ENCODE peak calls at places on chromosomes 6 and 20, in seven cellular contexts. P is stimulated activated CD4-positive, alpha-beta T cell treated with anti-CD3 and anti-CD28 coated beads, Interleukin-15, amount 100 ng/mL, for 1 hour; U is GM12892; F is K562; N is activated CD4-positive, CD25-positive, alpha-beta regulatory T cell; C is astrocyte of the spinal cord; V is activated T-helper 1 cell treated with anti-CD3 and anti-CD28 coated beads, Interleukin-2, amount 50 U/mL, for 16 hours. W is an unnamed sample.

GRCh38 chr6:7901056-7901455 is 9.5 kb downstream of the TXNDC5 start:
- DNase-seq in P (no peak), V (no peak), C (no peak), N (no peak), U (no peak), F (no peak), W (no peak)

GRCh38 chr20:47352332-47353223 is 3.9 kb downstream of the ZMYND8 start:
- DNase-seq in U (no peak), N (no peak), F (no peak), V (no peak), P (no peak), C (peak), W (no peak)

GRCh38 chr6:166924531-166924930 is 31.8 kb downstream of the RNASET2 start:
- DNase-seq in U (no peak), C (no peak), V (no peak), N (no peak), P (no peak), F (no peak), W (no peak)

GRCh38 chr6:154106251-154106650 is 67.2 kb downstream of the OPRM1 start:
- DNase-seq in V (no peak), F (no peak), C (no peak), P (no peak), U (no peak), N (no peak), W (no peak)

GRCh38 chr6:91288741-91289140 is 701.9 kb upstream of the MAP3K7 start:
- DNase-seq in P (no peak), C (no peak), N (no peak), U (no peak), V (no peak), F (no peak), W (no peak)

GRCh38 chr20:4821590-4821989 is 99.9 kb downstream of the PRND start:
- DNase-seq in V (no peak), P (no peak), C (no peak), F (no peak), U (no peak), N (no peak), W (no peak)

GRCh38 chr20:36542516-36543186 is 1.3 kb downstream of the MYL9 start:
- DNase-seq in N (no peak), V (no peak), U (no peak), C (no peak), F (no peak), P (no peak), W (no peak)

GRCh38 chr6:154399097-154399496 is 42.5 kb upstream of the IPCEF1 start:
- DNase-seq in P (no peak), U (no peak), F (no peak), C (peak), V (no peak), N (no peak), W (no peak)

GRCh38 chr20:37501940-37502339 is 19.1 kb upstream of the NNAT start:
- DNase-seq in U (no peak), N (no peak), C (no peak), V (no peak), F (no peak), P (no peak), W (no peak)

GRCh38 chr6:34536251-34536958 is 19.7 kb downstream of the SPDEF start:
- DNase-seq in F (no peak), U (no peak), V (no peak), N (no peak), P (no peak), C (no peak), W (no peak)

GRCh38 chr6:165632194-165632593 is 30.8 kb downstream of the PDE10A start:
- DNase-seq in N (no peak), P (no peak), U (no peak), C (no peak), V (no peak), F (no peak), W (no peak)

GRCh38 chr6:36510365-36510764 is 36.9 kb downstream of the STK38 start:
- DNase-seq in U (no peak), P (no peak), V (no peak), N (no peak), C (no peak), F (no peak), W (no peak)

GRCh38 chr6:135094403-135094821 is 39.8 kb upstream of the HBS1L start:
- DNase-seq in U (no peak), F (no peak), N (peak), C (no peak), V (no peak), P (no peak), W (no peak)

GRCh38 chr6:104095661-104096416 is 763.9 kb downstream of the HACE1 start:
- DNase-seq in P (no peak), C (no peak), F (no peak), U (no peak), N (no peak), V (no peak), W (no peak)

GRCh38 chr6:169763308-169763707 is 11.9 kb downstream of the ERMARD start:
- DNase-seq in F (no peak), U (no peak), V (no peak), N (no peak), P (no peak), C (no peak), W (no peak)